ENCODE peak calls at places on chromosomes 12 and 14, in six cellular contexts. D is HepG2, F is IMR-90, K is GM12878, J is K562, N is H1. V is an unnamed sample.

GRCh38 chr12:20438307-20438779 is 70.0 kb downstream of the PDE3A start:
- DNase-seq in K (no peak), N (no peak), F (peak), J (no peak), D (no peak), V (no peak)

GRCh38 chr12:52600941-52601481 is at the start of gene KRT72:
- DNase-seq in K (no peak), D (no peak), F (no peak), J (no peak), N (peak), V (peak)

GRCh38 chr12:93109794-93110203 is 180.7 kb upstream of the EEA1 start:
- DNase-seq in J (no peak), F (no peak), N (no peak), D (no peak), K (no peak), V (no peak)

GRCh38 chr14:99604766-99605298 is 825 bp upstream of the CCDC85C start:
- DNase-seq in J (peak), K (no peak), N (no peak), F (peak), D (no peak), V (peak)

GRCh38 chr12:71782007-71782406 is 27.3 kb downstream of the RAB21 start:
- DNase-seq in J (no peak), K (no peak), F (no peak), D (no peak), N (no peak), V (no peak)

GRCh38 chr14:57533214-57533613 is 39.6 kb upstream of the CCDC198 start:
- DNase-seq in J (no peak), D (peak), K (peak), N (no peak), F (no peak), V (no peak)

GRCh38 chr12:54890339-54890738 is 36.0 kb downstream of the MUCL1 start:
- DNase-seq in K (no peak), J (no peak), F (no peak), D (no peak), N (no peak), V (no peak)

GRCh38 chr12:68290126-68290525 is 36.7 kb upstream of the IL22 start:
- DNase-seq in F (no peak), D (no peak), K (peak), J (no peak), N (no peak), V (no peak)

GRCh38 chr14:31047503-31047902 is 21.3 kb upstream of the STRN3 start:
- DNase-seq in K (no peak), N (no peak), J (no peak), F (no peak), D (no peak), V (no peak)

GRCh38 chr12:56154818-56155217 is 2.4 kb downstream of the MYL6B start:
- DNase-seq in D (no peak), K (no peak), F (no peak), N (no peak), J (no peak), V (no peak)

GRCh38 chr14:78143489-78144145 is 26.6 kb upstream of the NRXN3 start:
- DNase-seq in D (no peak), K (no peak), F (peak), N (no peak), J (peak), V (no peak)

GRCh38 chr12:111366075-111366474 is 2.8 kb downstream of the PHETA1 start:
- DNase-seq in N (no peak), J (no peak), F (no peak), D (no peak), K (no peak), V (no peak)

GRCh38 chr14:61493239-61493638 is 171.9 kb downstream of the PRKCH start:
- DNase-seq in N (no peak), J (no peak), F (peak), D (no peak), K (no peak), V (no peak)

GRCh38 chr12:118299791-118300460 is 72.8 kb downstream of the TAOK3 start:
- DNase-seq in J (peak), D (no peak), F (no peak), K (no peak), N (no peak), V (no peak)

GRCh38 chr12:26523708-26524150 is 309.3 kb downstream of the ITPR2 start:
- DNase-seq in K (no peak), J (no peak), F (peak), D (no peak), N (no peak), V (peak)

GRCh38 chr12:85356596-85357385 is 76.8 kb downstream of the ALX1 start:
- DNase-seq in J (no peak), F (no peak), D (no peak), N (no peak), K (no peak), V (no peak)

GRCh38 chr12:52264435-52264825 is 10.0 kb upstream of the KRT86 start:
- DNase-seq in K (no peak), F (no peak), D (no peak), J (no peak), N (no peak), V (no peak)

GRCh38 chr14:69922198-69922597 is 43.0 kb downstream of the SMOC1 start:
- DNase-seq in N (no peak), D (no peak), K (no peak), J (no peak), F (no peak), V (no peak)

GRCh38 chr12:109760031-109760929 is 46.7 kb downstream of the FAM222A start:
- DNase-seq in F (no peak), K (no peak), N (peak), D (peak), J (no peak), V (peak)

GRCh38 chr12:47530050-47530449 is 175.8 kb downstream of the RPAP3 start:
- DNase-seq in F (no peak), J (no peak), D (no peak), K (no peak), N (no peak), V (no peak)

GRCh38 chr14:86961106-86961716 is 1031.8 kb downstream of the GALC start:
- DNase-seq in J (peak), D (peak), F (peak), K (no peak), N (no peak), V (peak)

GRCh38 chr12:74752196-74752595 is 214.6 kb downstream of the ATXN7L3B start:
- DNase-seq in N (no peak), J (no peak), D (no peak), K (no peak), F (no peak), V (no peak)

GRCh38 chr12:74747305-74747704 is 209.7 kb downstream of the ATXN7L3B start:
- DNase-seq in J (no peak), N (no peak), K (no peak), D (no peak), F (peak), V (no peak)
- TF ChIP-seq USF2 in J (no peak), N (no peak), K (no peak), D (no peak), F (no peak), V (no peak)

GRCh38 chr14:103209054-103209453 is 85.8 kb downstream of the TNFAIP2 start:
- DNase-seq in F (no peak), D (no peak), N (no peak), J (peak), K (no peak), V (peak)

GRCh38 chr14:103207038-103207403 is 83.8 kb downstream of the TNFAIP2 start:
- DNase-seq in J (peak), D (no peak), N (peak), K (no peak), F (no peak), V (peak)

GRCh38 chr14:103206023-103206481 is 82.8 kb downstream of the TNFAIP2 start:
- DNase-seq in N (no peak), F (no peak), K (no peak), D (no peak), J (no peak), V (no peak)

GRCh38 chr14:103205541-103205906 is 82.3 kb downstream of the TNFAIP2 start:
- DNase-seq in F (no peak), D (no peak), N (no peak), K (no peak), J (no peak), V (no peak)

DNA sequence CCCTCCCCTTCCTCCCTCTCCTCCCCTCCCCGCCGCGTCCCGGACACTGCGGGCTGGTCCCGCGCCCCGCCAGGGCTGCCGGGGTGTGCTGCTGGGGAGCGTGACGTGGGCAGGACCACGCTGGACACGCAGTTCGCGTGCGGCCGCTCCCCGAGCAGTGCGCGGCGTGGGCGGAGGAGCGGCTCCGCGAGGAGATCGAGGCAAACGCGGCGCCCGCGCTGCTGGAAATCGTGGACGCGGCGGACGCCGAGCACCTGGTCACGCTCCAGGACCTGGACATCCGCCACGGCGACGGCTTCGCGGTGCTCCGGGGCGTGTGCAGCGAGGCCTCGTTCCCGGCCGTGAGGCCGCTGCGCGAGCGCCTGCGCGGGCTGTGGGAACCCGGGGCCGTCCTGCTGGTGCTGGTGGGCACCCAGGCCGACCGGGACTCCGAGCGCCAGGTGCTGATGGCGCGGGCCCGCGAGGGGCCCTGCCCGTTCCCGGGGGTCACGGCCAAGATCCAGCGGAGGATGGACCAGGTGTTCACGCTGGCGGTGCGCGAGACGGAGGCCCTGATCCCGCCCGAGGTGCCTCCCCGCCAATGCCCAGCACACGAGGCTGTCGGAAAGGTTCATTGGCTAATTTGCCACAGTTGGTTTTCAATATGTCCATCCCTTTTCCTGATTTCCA is 84.3 kb downstream of the TNFAIP2 start:
- DNase-seq in J (no peak), N (no peak), K (no peak), D (no peak), F (no peak), V (peak)
- H2AFZ ChIP-seq in J (peak), N (peak), K (no peak), D (no peak), F (peak), V (peak)

DNA sequence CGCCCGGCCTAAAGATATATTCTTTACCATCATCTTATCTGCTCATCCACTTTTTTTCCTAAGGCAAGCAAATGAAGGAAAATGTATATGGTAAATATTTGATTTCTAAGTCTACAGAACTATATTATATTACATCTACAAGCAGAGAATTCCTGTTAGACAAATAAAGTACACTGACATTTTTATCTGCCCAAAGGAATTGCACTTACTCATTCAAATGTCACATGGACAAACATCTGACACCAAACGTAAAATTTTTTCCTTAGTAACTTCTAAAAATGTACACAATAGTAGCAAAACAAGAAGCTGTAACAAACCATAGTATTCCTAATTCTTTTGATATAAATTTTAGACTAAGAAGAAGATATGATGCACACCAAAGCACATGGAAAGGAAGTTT is 51.0 kb downstream of the SPPL3 start:
- DNase-seq in D (no peak), N (no peak), K (no peak), F (peak), J (no peak), V (no peak)
- TF ChIP-seq USF2 in D (no peak), N (no peak), K (no peak), F (no peak), J (no peak), V (no peak)

GRCh38 chr12:15274561-15274967 is 47.7 kb upstream of the PTPRO start:
- DNase-seq in J (no peak), K (no peak), N (no peak), F (no peak), D (no peak), V (peak)

GRCh38 chr12:15280930-15281329 is 41.4 kb upstream of the PTPRO start:
- DNase-seq in J (no peak), F (no peak), D (no peak), N (no peak), K (no peak), V (no peak)

GRCh38 chr12:15278816-15279658 is 43.3 kb upstream of the PTPRO start:
- DNase-seq in F (peak), N (no peak), K (no peak), D (no peak), J (no peak), V (peak)

GRCh38 chr12:15273896-15274295 is 48.4 kb upstream of the PTPRO start:
- DNase-seq in N (no peak), J (no peak), K (no peak), D (no peak), F (no peak), V (no peak)

GRCh38 chr12:15276088-15276698 is 46.1 kb upstream of the PTPRO start:
- DNase-seq in F (peak), K (no peak), D (peak), J (peak), N (no peak), V (peak)
- H2AFZ ChIP-seq in F (peak), K (no peak), D (no peak), J (no peak), N (peak), V (peak)

DNA sequence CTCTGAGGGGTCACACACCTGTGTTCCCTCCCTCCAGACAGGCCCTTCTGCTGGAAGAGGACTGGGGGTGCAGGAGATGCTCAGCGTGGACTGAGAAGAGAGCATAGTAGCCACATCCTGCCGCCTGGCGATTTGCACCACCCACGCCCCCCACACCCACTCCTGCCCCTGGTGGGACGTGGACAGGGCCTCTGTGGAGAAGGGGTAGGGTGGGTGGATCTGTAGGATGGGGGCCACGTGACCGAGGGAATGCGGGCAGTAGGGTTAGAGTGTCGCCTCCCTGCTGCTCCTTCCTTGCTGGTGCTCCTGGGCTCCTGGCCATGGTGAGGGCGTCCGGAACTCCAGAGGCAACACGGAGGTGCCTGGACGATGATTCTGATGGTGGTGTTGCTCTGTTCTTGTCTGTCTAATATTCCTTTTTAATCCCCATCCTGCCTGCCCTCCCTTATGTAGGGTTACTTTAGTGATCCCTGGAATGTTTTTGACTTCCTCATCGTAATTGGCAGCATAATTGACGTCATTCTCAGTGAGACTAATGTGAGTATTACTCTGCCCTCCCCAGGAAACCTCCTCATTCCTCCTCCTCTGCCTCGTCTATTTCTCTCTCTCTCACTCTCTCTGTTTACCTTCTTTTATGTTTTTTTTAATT is 161.5 kb upstream of the FKBP4 start:
- DNase-seq in N (no peak), J (no peak), K (no peak), D (no peak), F (no peak), V (no peak)
- TF ChIP-seq USF2 in N (no peak), J (no peak), K (no peak), D (no peak), F (no peak), V (no peak)

GRCh38 chr12:21551811-21552469 is 25.8 kb downstream of the SPX start:
- DNase-seq in F (no peak), N (no peak), J (no peak), D (no peak), K (no peak), V (no peak)
- H2AFZ ChIP-seq in F (no peak), N (no peak), J (no peak), D (no peak), K (no peak), V (no peak)

V was measured in SK-N-SH.